ENCODE peak calls at places on chromosomes 2 and 18, in four cellular contexts. Y, X, C and P are unnamed samples.
A peak's percentile ranks its signal among the peaks of the same experiment; 100 is the strongest.

GRCh38 chr2:28692411-28692810 is 59.2 kb upstream of the PPP1CB start:
- DNase-seq in C (no peak), X (no peak), Y (no peak), P (no peak)

GRCh38 chr2:181103659-181104058 is 123.3 kb downstream of the UBE2E3 start:
- DNase-seq in C (no peak), X (no peak), Y (no peak), P (no peak)

GRCh38 chr2:211671977-211672376 is 866.6 kb downstream of the ERBB4 start:
- DNase-seq in C (no peak), X (no peak), Y (no peak), P (no peak)

GRCh38 chr2:159615187-159615935 is 987 bp downstream of the BAZ2B start:
- DNase-seq in Y (peak; percentile 76), C (peak; percentile 94), X (peak; percentile 12), P (no peak)

GRCh38 chr2:134919360-134920210 is 963 bp downstream of the CCNT2 start:
- DNase-seq in Y (no peak), X (peak; percentile 8), C (peak; percentile 32), P (peak; percentile 24)

GRCh38 chr2:239827511-239827865 is 197.7 kb downstream of the NDUFA10 start:
- DNase-seq in Y (no peak), C (no peak), X (no peak), P (no peak)

GRCh38 chr2:10047616-10048500 is 4.5 kb downstream of the KLF11 start:
- DNase-seq in X (no peak), C (no peak), Y (no peak), P (no peak)

GRCh38 chr18:32930695-32931301 is 158.0 kb upstream of the KLHL14 start:
- DNase-seq in Y (no peak), C (no peak), X (no peak), P (no peak)

GRCh38 chr2:30178618-30179404 is 32.0 kb downstream of the YPEL5 start:
- DNase-seq in C (no peak), X (no peak), Y (peak; percentile 27), P (no peak)

GRCh38 chr2:43139996-43140621 is 86.3 kb downstream of the ZFP36L2 start:
- DNase-seq in Y (peak; percentile 52), C (no peak), X (no peak), P (no peak)

GRCh38 chr2:32058130-32058529 is 5.2 kb upstream of the SPAST start:
- DNase-seq in X (no peak), C (no peak), Y (no peak), P (no peak)

GRCh38 chr2:8633735-8634313 is 48.0 kb upstream of the ID2 start:
- DNase-seq in C (no peak), X (no peak), Y (no peak), P (no peak)

GRCh38 chr2:96888082-96889011 is 18.5 kb upstream of the SEMA4C start:
- DNase-seq in X (no peak), C (no peak), Y (no peak), P (no peak)

GRCh38 chr2:33226546-33226945 is 249.9 kb upstream of the RASGRP3 start:
- DNase-seq in X (no peak), Y (no peak), C (no peak), P (no peak)

DNA sequence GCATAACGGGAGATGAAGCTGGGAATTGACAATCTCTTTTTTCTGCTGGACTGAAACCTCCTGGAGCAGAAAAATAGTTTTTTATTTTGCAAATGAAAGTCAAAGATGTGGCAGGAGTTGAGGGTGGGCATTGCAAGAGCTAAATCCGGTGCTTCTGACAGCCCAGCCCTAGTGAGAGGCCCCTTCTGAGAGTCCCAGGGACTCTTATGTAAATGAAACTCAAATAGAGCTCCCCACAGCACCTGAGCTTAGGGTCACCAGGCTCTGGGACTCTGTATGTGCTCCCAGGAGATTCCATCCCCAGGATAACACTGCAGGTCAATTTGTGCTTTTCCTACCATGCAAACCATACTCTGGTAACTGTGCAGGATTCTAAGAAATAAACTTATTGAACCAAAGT is 192.8 kb downstream of the ANKRD30B start:
- DNase-seq in Y (no peak), C (no peak), X (no peak), P (no peak)
- H3K9me3 ChIP-seq in Y (no peaks in the 10 kb centered on the region), C (no peaks in the 10 kb centered on the region), X (no peaks in the 10 kb centered on the region), P (no peaks in the 10 kb centered on the region)

GRCh38 chr18:79077181-79077580 is 8.0 kb downstream of the ATP9B start:
- DNase-seq in Y (no peak), C (no peak), X (no peak), P (no peak)
- H3K9me3 ChIP-seq in Y (no peaks in the 10 kb centered on the region), C (no peaks in the 10 kb centered on the region), X (no peaks in the 10 kb centered on the region), P (no peaks in the 10 kb centered on the region)

GRCh38 chr2:169860149-169860548 is 32.9 kb downstream of the UBR3 start:
- DNase-seq in Y (no peak), X (no peak), C (no peak), P (no peak)
- H3K9me3 ChIP-seq in Y (no peaks in the 10 kb centered on the region), X (no peaks in the 10 kb centered on the region), C (no peaks in the 10 kb centered on the region), P (no peaks in the 10 kb centered on the region)

GRCh38 chr2:224143521-224143920 is 104.4 kb upstream of the SERPINE2 start:
- DNase-seq in Y (no peak), C (no peak), X (no peak), P (no peak)
- H3K9me3 ChIP-seq in Y (no peaks in the 10 kb centered on the region), C (no peaks in the 10 kb centered on the region), X (no peaks in the 10 kb centered on the region), P (no peaks in the 10 kb centered on the region)